ENCODE peak calls at places on chromosomes 12 and 14, in five cellular contexts. One of them, this sample, is unnamed.

GRCh38 chr14:68525516-68525915 is 267.4 kb downstream of the ZFP36L1 start:
- DNase-seq in GM04504: no peak
- DNase-seq in cardiac fibroblast: no peak
- DNase-seq in SW480: no peak
- DNase-seq in epithelial cell of proximal tubule: no peak
- DNase-seq in this sample: no peak

GRCh38 chr14:103898204-103898603 is 30.1 kb upstream of the TDRD9 start:
- DNase-seq in epithelial cell of proximal tubule: no peak
- DNase-seq in SW480: no peak
- DNase-seq in GM04504: no peak
- DNase-seq in cardiac fibroblast: no peak
- DNase-seq in this sample: no peak

GRCh38 chr12:109523071-109523470 is 45.6 kb downstream of the UBE3B start:
- DNase-seq in cardiac fibroblast: no peak
- DNase-seq in SW480: no peak
- DNase-seq in epithelial cell of proximal tubule: no peak
- DNase-seq in GM04504: no peak
- DNase-seq in this sample: no peak

GRCh38 chr14:55399912-55400311 is 11.7 kb downstream of the ATG14 start:
- DNase-seq in cardiac fibroblast: no peak
- DNase-seq in GM04504: no peak
- DNase-seq in SW480: no peak
- DNase-seq in epithelial cell of proximal tubule: no peak
- DNase-seq in this sample: peak; percentile 52

GRCh38 chr12:25130741-25131188 is 64.2 kb downstream of the DNAI7 start:
- DNase-seq in cardiac fibroblast: peak; percentile 66
- DNase-seq in GM04504: no peak
- DNase-seq in SW480: peak; percentile 87
- DNase-seq in epithelial cell of proximal tubule: no peak
- DNase-seq in this sample: peak; percentile 60

GRCh38 chr12:65955418-65955817 is 131.1 kb downstream of the HMGA2 start:
- DNase-seq in cardiac fibroblast: no peak
- DNase-seq in epithelial cell of proximal tubule: no peak
- DNase-seq in SW480: no peak
- DNase-seq in GM04504: no peak
- DNase-seq in this sample: no peak

GRCh38 chr14:70808402-70809237 is 693 bp downstream of the MAP3K9 start:
- DNase-seq in SW480: peak; percentile 53
- DNase-seq in cardiac fibroblast: no peak
- DNase-seq in GM04504: no peak
- DNase-seq in epithelial cell of proximal tubule: no peak
- DNase-seq in this sample: no peak

GRCh38 chr14:88326352-88327103 is 3.5 kb upstream of the KCNK10 start:
- DNase-seq in epithelial cell of proximal tubule: no peak
- DNase-seq in GM04504: no peak
- DNase-seq in cardiac fibroblast: no peak
- DNase-seq in SW480: no peak
- DNase-seq in this sample: no peak

GRCh38 chr14:37864861-37865718 is 269.7 kb downstream of the TTC6 start:
- DNase-seq in GM04504: peak; percentile 76
- DNase-seq in SW480: no peak
- DNase-seq in epithelial cell of proximal tubule: peak; percentile 4
- DNase-seq in cardiac fibroblast: no peak
- DNase-seq in this sample: peak; percentile 62

GRCh38 chr12:76083761-76084276 is 666 bp downstream of the NAP1L1 start:
- DNase-seq in GM04504: no peak
- DNase-seq in SW480: peak; percentile 71
- DNase-seq in epithelial cell of proximal tubule: no peak
- DNase-seq in cardiac fibroblast: peak; percentile 80
- DNase-seq in this sample: peak; percentile 65

GRCh38 chr14:90580381-90581335 is 183.8 kb downstream of the CALM1 start:
- DNase-seq in cardiac fibroblast: no peak
- DNase-seq in epithelial cell of proximal tubule: no peak
- DNase-seq in SW480: no peak
- DNase-seq in GM04504: no peak
- DNase-seq in this sample: no peak

GRCh38 chr14:101774006-101774755 is 12.7 kb downstream of the PPP2R5C start:
- DNase-seq in epithelial cell of proximal tubule: no peak
- DNase-seq in GM04504: no peak
- DNase-seq in SW480: no peak
- DNase-seq in cardiac fibroblast: no peak
- DNase-seq in this sample: no peak

GRCh38 chr12:77343291-77343690 is 277.9 kb upstream of the E2F7 start:
- DNase-seq in GM04504: no peak
- DNase-seq in cardiac fibroblast: peak; percentile 7
- DNase-seq in epithelial cell of proximal tubule: no peak
- DNase-seq in SW480: no peak
- DNase-seq in this sample: peak; percentile 63

GRCh38 chr12:108099085-108099484 is 30.0 kb upstream of the WSCD2 start:
- DNase-seq in epithelial cell of proximal tubule: no peak
- DNase-seq in cardiac fibroblast: no peak
- DNase-seq in GM04504: no peak
- DNase-seq in SW480: no peak
- DNase-seq in this sample: peak; percentile 19

GRCh38 chr14:65230287-65230728 is 128.0 kb upstream of the MAX start:
- DNase-seq in epithelial cell of proximal tubule: no peak
- DNase-seq in GM04504: no peak
- DNase-seq in SW480: peak; percentile 65
- DNase-seq in cardiac fibroblast: peak; percentile 87
- DNase-seq in this sample: no peak

GRCh38 chr12:125100551-125101434 is 35.6 kb downstream of the AACS start:
- DNase-seq in GM04504: no peak
- DNase-seq in epithelial cell of proximal tubule: peak; percentile 18
- DNase-seq in cardiac fibroblast: no peak
- DNase-seq in SW480: no peak
- DNase-seq in this sample: no peak

GRCh38 chr14:37194698-37195097 is 3.0 kb upstream of the MIPOL1 start:
- DNase-seq in epithelial cell of proximal tubule: no peak
- DNase-seq in GM04504: no peak
- DNase-seq in cardiac fibroblast: no peak
- DNase-seq in SW480: no peak
- DNase-seq in this sample: peak; percentile 38

GRCh38 chr14:96297000-96297399 is 41.0 kb downstream of the BDKRB1 start:
- DNase-seq in cardiac fibroblast: peak; percentile 37
- DNase-seq in GM04504: no peak
- DNase-seq in epithelial cell of proximal tubule: no peak
- DNase-seq in SW480: peak; percentile 52
- DNase-seq in this sample: peak; percentile 40

GRCh38 chr12:88723219-88723618 is 142.9 kb upstream of the KITLG start:
- DNase-seq in SW480: no peak
- DNase-seq in epithelial cell of proximal tubule: no peak
- DNase-seq in cardiac fibroblast: peak; percentile 61
- DNase-seq in GM04504: peak; percentile 76
- DNase-seq in this sample: peak; percentile 16

GRCh38 chr12:15278816-15279658 is 43.3 kb upstream of the PTPRO start:
- DNase-seq in SW480: peak; percentile 62
- DNase-seq in cardiac fibroblast: peak; percentile 85
- DNase-seq in GM04504: peak; percentile 73
- DNase-seq in epithelial cell of proximal tubule: no peak
- DNase-seq in this sample: peak; percentile 88

GRCh38 chr12:6224550-6224949 is 24.4 kb downstream of the CD9 start:
- DNase-seq in GM04504: no peak
- DNase-seq in epithelial cell of proximal tubule: no peak
- DNase-seq in SW480: peak; percentile 52
- DNase-seq in cardiac fibroblast: peak; percentile 38
- DNase-seq in this sample: peak; percentile 15

This sample was measured in PC-3.